ENCODE peak calls at places on chromosomes 13 and 19, in five cellular contexts. One of them, this sample, is unnamed.

GRCh38 chr13:41075485-41075884 is 14.2 kb downstream of the WBP4 start:
- DNase-seq in H9: no peak
- DNase-seq in IMR-90: no peak
- DNase-seq in neuronal stem cell: no peak
- DNase-seq in mesenchymal stem cell: no peak
- DNase-seq in this sample: no peak

GRCh38 chr13:40589285-40590109 is 76.9 kb downstream of the FOXO1 start:
- DNase-seq in H9: no peak
- DNase-seq in IMR-90: no peak
- DNase-seq in neuronal stem cell: peak; percentile 18
- DNase-seq in mesenchymal stem cell: peak; percentile 44
- DNase-seq in this sample: no peak

GRCh38 chr13:30038884-30039283 is 188.5 kb upstream of the UBL3 start:
- DNase-seq in H9: no peak
- DNase-seq in IMR-90: peak; percentile 60
- DNase-seq in neuronal stem cell: no peak
- DNase-seq in mesenchymal stem cell: no peak
- DNase-seq in this sample: peak; percentile 58

GRCh38 chr13:43021926-43022670 is 1.3 kb upstream of the DNAJC15 start:
- DNase-seq in H9: no peak
- DNase-seq in IMR-90: peak; percentile 31
- DNase-seq in neuronal stem cell: no peak
- DNase-seq in mesenchymal stem cell: no peak
- DNase-seq in this sample: no peak

GRCh38 chr19:51107406-51108065 is 673 bp downstream of the CTU1 start:
- DNase-seq in H9: peak; percentile 45
- DNase-seq in IMR-90: peak; percentile 20
- DNase-seq in neuronal stem cell: no peak
- DNase-seq in mesenchymal stem cell: no peak
- DNase-seq in this sample: peak; percentile 79

GRCh38 chr19:10421240-10421948 is 1.1 kb downstream of the PDE4A start:
- DNase-seq in H9: no peak
- DNase-seq in IMR-90: no peak
- DNase-seq in neuronal stem cell: no peak
- DNase-seq in mesenchymal stem cell: no peak
- DNase-seq in this sample: no peak

GRCh38 chr19:3500429-3501101 is at the start of gene DOHH:
- DNase-seq in H9: peak; percentile 97
- DNase-seq in IMR-90: peak; percentile 96
- DNase-seq in neuronal stem cell: peak; percentile 93
- DNase-seq in mesenchymal stem cell: peak; percentile 96
- DNase-seq in this sample: peak; percentile 99

GRCh38 chr19:20662421-20663105 is 1.2 kb upstream of the ZNF626 start:
- DNase-seq in H9: no peak
- DNase-seq in IMR-90: no peak
- DNase-seq in neuronal stem cell: no peak
- DNase-seq in mesenchymal stem cell: no peak
- DNase-seq in this sample: no peak

GRCh38 chr19:55626350-55626749 is 2.0 kb upstream of the ZNF784 start:
- DNase-seq in H9: no peak
- DNase-seq in IMR-90: no peak
- DNase-seq in neuronal stem cell: no peak
- DNase-seq in mesenchymal stem cell: no peak
- DNase-seq in this sample: no peak

GRCh38 chr13:112819111-112819510 is 129.3 kb downstream of the ATP11A start:
- DNase-seq in H9: no peak
- DNase-seq in IMR-90: no peak
- DNase-seq in neuronal stem cell: no peak
- DNase-seq in mesenchymal stem cell: no peak
- DNase-seq in this sample: no peak

GRCh38 chr13:72246396-72246795 is 379.4 kb upstream of the DACH1 start:
- DNase-seq in H9: no peak
- DNase-seq in IMR-90: no peak
- DNase-seq in neuronal stem cell: no peak
- DNase-seq in mesenchymal stem cell: no peak
- DNase-seq in this sample: no peak

GRCh38 chr19:43148233-43148632 is 38.1 kb downstream of the PSG5 start:
- DNase-seq in H9: no peak
- DNase-seq in IMR-90: peak; percentile 93
- DNase-seq in neuronal stem cell: no peak
- DNase-seq in mesenchymal stem cell: no peak
- DNase-seq in this sample: no peak

GRCh38 chr19:49362048-49362925 is at the start of gene TEAD2:
- DNase-seq in H9: peak; percentile 81
- DNase-seq in IMR-90: peak; percentile 47
- DNase-seq in neuronal stem cell: peak; percentile 75
- DNase-seq in mesenchymal stem cell: peak; percentile 78
- DNase-seq in this sample: peak; percentile 82

GRCh38 chr13:103067751-103068563 is 1.7 kb upstream of the SLC10A2 start:
- DNase-seq in H9: peak; percentile 87
- DNase-seq in IMR-90: no peak
- DNase-seq in neuronal stem cell: no peak
- DNase-seq in mesenchymal stem cell: no peak
- DNase-seq in this sample: peak; percentile 57

GRCh38 chr13:60230593-60230992 is 66.9 kb upstream of the DIAPH3 start:
- DNase-seq in H9: no peak
- DNase-seq in IMR-90: peak; percentile 1
- DNase-seq in neuronal stem cell: no peak
- DNase-seq in mesenchymal stem cell: peak; percentile 61
- DNase-seq in this sample: peak; percentile 53

GRCh38 chr19:50024719-50025021 is 502 bp downstream of the VRK3 start:
- DNase-seq in H9: no peak
- DNase-seq in IMR-90: no peak
- DNase-seq in neuronal stem cell: no peak
- DNase-seq in mesenchymal stem cell: no peak
- DNase-seq in this sample: no peak

GRCh38 chr13:74570834-74571233 is 436.6 kb upstream of the KLF12 start:
- DNase-seq in H9: no peak
- DNase-seq in IMR-90: peak; percentile 43
- DNase-seq in neuronal stem cell: no peak
- DNase-seq in mesenchymal stem cell: peak; percentile 43
- DNase-seq in this sample: peak; percentile 81

GRCh38 chr19:41870401-41870873 is 6.6 kb upstream of the CD79A start:
- DNase-seq in H9: no peak
- DNase-seq in IMR-90: peak; percentile 61
- DNase-seq in neuronal stem cell: no peak
- DNase-seq in mesenchymal stem cell: peak; percentile 22
- DNase-seq in this sample: no peak

GRCh38 chr13:99922631-99923404 is 48.7 kb downstream of the ZIC5 start:
- DNase-seq in H9: no peak
- DNase-seq in IMR-90: no peak
- DNase-seq in neuronal stem cell: no peak
- DNase-seq in mesenchymal stem cell: no peak
- DNase-seq in this sample: no peak

DNA sequence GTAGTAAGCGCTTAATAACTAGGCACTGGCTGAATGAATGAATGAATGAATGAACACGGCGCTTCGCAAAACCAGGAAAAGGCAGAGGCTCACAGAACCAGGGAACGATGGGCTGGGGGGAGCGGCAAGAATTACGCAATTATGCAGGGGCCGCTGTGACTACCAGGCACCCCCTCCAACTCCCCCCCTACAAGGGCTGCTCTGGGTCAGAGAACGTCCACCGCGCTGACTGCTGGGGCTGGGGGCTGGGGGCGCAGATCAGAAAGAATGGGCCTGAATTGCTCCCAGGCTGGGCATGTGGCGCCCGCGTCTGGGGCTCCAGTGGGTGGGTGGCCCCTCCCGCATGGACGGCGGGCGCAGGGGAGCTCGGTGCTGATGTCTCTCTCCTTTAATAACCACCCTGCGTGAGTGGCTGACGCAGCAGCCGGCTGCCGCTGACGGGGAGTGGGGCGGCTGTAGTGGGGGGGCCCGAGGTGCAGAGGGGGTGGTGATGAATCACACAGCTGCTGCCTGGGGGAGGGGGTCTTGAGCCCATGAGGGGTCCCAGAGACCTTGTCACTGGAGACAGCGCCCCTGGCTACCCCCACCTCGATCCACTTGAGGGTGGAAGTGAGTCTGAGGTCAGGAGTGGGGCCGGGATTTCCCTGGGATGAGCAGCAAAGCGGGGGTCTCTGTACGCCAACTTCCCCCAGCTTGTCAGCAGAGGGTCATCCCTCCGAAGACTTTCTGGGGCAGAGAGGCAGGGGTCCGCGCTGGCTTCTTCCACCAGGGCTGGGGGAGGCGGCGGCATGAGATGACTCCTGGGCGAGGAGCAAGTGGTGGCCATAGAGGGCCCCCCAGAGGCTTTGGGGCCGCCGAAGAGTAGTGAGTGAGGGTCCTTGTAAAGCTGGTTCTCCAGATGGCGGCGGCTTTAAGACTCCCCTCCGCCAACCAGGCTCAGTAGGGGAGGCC is 1.4 kb upstream of the CIRBP start:
- DNase-seq in H9: no peak
- DNase-seq in IMR-90: peak; percentile 60
- DNase-seq in neuronal stem cell: no peak
- DNase-seq in mesenchymal stem cell: peak; percentile 75
- DNase-seq in this sample: no peak
- H2AK5ac ChIP-seq in H9: no peak overlapping the region
- H2AK5ac ChIP-seq in IMR-90: peak overlapping the region; percentile 87
- H2AK5ac ChIP-seq in neuronal stem cell: peak overlapping the region; percentile 99
- H2AK5ac ChIP-seq in mesenchymal stem cell: no peak overlapping the region
- H2AK5ac ChIP-seq in this sample: no peak overlapping the region

DNA sequence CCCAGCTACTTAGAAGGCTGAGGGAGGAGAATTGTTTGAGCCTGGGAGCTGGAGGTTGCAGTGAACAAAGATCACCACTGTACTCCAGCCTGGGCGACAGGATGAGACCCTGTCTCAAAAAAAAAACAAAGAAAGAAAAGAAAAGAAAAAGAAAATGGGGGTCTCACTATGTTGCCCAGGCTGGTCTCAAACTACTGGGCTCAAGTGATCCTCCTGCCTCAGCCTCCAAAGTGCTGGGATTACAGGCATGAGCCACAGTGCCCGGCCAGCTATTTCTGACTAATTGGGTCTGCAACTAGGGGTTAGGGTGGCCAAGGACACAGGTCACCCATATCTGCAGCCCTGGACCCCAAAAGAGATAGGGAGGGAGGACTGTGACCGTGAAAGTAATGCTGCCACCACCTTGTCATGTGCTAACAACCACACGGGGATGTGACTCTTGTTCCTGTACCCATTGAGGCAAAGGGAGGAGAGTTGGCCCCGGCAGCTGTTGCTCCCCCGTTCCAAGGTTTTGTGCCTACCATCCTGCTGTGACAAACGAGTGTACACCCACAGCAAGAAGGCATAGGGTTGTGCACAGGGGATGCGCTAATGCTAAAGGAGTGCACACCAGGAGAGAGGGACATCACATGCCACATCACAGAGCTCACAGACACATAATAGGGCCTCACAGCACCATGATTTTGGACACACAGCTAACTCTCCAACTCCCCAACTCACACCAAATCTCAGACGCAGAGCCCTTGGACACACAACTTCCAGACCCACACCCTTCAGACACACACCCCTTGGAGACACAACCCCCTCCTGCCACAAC is 619 bp downstream of the MEF2B start:
- DNase-seq in H9: no peak
- DNase-seq in IMR-90: no peak
- DNase-seq in neuronal stem cell: no peak
- DNase-seq in mesenchymal stem cell: no peak
- DNase-seq in this sample: no peak
- H2AK5ac ChIP-seq in H9: no peak overlapping the region
- H2AK5ac ChIP-seq in IMR-90: peak overlapping the region; percentile 2
- H2AK5ac ChIP-seq in neuronal stem cell: no peak overlapping the region
- H2AK5ac ChIP-seq in mesenchymal stem cell: no peak overlapping the region
- H2AK5ac ChIP-seq in this sample: no peak overlapping the region

DNA sequence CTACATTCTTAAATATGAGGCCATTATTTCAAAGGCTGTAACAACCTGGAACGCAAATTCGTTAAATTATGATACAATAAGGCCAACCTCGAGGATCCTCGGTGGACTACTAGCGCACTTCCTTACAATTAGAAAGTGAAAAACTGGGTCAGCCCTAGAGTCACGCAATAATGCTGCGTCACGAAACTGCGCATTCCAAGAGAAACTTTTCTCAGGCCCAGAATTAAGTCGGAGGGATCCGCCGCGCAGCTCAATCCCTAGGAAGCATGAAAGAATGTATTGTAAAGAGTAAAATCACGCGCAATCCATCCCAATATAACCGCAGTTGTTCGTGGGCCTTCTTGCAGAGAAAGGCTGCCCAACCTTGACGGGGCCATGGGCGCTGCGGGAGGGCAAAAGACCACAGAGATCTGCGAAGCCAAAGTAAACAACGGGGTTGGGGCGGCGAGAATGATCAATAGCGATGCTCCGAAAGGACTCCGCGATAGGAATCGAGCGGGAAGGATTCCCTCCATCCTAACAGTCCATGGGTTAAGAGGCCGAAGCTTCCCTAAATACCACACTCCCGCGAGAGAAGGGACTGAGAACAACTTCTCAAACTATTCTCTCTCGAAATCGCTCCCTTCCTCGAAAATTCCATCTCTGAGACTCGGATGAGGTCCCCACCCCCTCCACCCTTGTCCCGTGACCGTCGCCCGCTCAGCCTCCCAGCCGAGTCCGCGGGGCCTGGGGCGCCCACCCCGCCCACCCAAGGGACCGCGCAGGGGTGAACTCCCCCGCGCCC is 564 bp downstream of the SPART start:
- DNase-seq in H9: peak; percentile 63
- DNase-seq in IMR-90: peak; percentile 92
- DNase-seq in neuronal stem cell: peak; percentile 58
- DNase-seq in mesenchymal stem cell: peak; percentile 95
- DNase-seq in this sample: peak; percentile 91
- H2AK5ac ChIP-seq in H9: peak overlapping the region; percentile 62
- H2AK5ac ChIP-seq in IMR-90: peak overlapping the region; percentile 61
- H2AK5ac ChIP-seq in neuronal stem cell: no peak overlapping the region
- H2AK5ac ChIP-seq in mesenchymal stem cell: no peak overlapping the region
- H2AK5ac ChIP-seq in this sample: no peak overlapping the region

GRCh38 chr13:110183925-110184324 is 123.0 kb downstream of the COL4A1 start:
- DNase-seq in H9: no peak
- DNase-seq in IMR-90: peak; percentile 11
- DNase-seq in neuronal stem cell: no peak
- DNase-seq in mesenchymal stem cell: no peak
- DNase-seq in this sample: peak; percentile 55

GRCh38 chr13:110182003-110182402 is 125.0 kb downstream of the COL4A1 start:
- DNase-seq in H9: no peak
- DNase-seq in IMR-90: no peak
- DNase-seq in neuronal stem cell: no peak
- DNase-seq in mesenchymal stem cell: no peak
- DNase-seq in this sample: no peak

GRCh38 chr13:110179116-110179857 is 127.7 kb downstream of the COL4A1 start:
- DNase-seq in H9: no peak
- DNase-seq in IMR-90: no peak
- DNase-seq in neuronal stem cell: no peak
- DNase-seq in mesenchymal stem cell: no peak
- DNase-seq in this sample: peak; percentile 63

GRCh38 chr13:110179858-110180156 is 127.2 kb downstream of the COL4A1 start:
- DNase-seq in H9: no peak
- DNase-seq in IMR-90: no peak
- DNase-seq in neuronal stem cell: no peak
- DNase-seq in mesenchymal stem cell: no peak
- DNase-seq in this sample: no peak

DNA sequence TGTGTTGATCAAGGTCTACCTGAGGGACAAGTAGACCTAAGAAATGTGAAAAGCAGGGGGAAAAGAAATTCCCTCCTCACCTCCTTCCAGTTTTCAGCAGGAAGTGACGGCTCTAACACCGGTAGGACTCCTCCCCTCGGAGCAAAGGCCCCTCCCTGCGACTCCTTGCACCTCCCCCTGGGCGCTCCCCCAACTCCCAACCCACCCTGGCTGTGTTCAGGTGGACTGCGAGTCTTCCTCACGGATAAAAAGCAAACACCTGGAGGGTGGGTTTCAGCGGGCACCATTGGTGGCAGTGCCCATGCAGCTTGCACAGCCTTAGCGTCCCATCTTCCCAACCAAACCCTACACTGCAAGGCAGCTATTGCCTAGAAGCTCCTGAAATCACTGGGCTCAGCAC is 124.5 kb downstream of the COL4A1 start:
- DNase-seq in H9: no peak
- DNase-seq in IMR-90: no peak
- DNase-seq in neuronal stem cell: no peak
- DNase-seq in mesenchymal stem cell: no peak
- DNase-seq in this sample: no peak
- H2AK5ac ChIP-seq in H9: no peak overlapping the region
- H2AK5ac ChIP-seq in IMR-90: no peak overlapping the region
- H2AK5ac ChIP-seq in neuronal stem cell: no peak overlapping the region
- H2AK5ac ChIP-seq in mesenchymal stem cell: no peak overlapping the region
- H2AK5ac ChIP-seq in this sample: no peak overlapping the region

This sample was measured in mesendoderm.